ENCODE peak calls at places on chromosomes 6 and 20, in eight cellular contexts. One of them, this sample, is unnamed.

GRCh38 chr20:6599876-6600275 is 167.6 kb upstream of the BMP2 start:
- DNase-seq in HS-5: no peak
- DNase-seq in NCI-H1417 treated with DMSO at 0.1 percent for 48 hours: no peak
- DNase-seq in HT1080: no peak
- DNase-seq in T follicular helper cell: no peak
- DNase-seq in foreskin fibroblast: no peak
- DNase-seq in mesothelial cell of epicardium: no peak
- DNase-seq in Daoy: peak
- DNase-seq in this sample: no peak

GRCh38 chr6:84103029-84103428 is 69.5 kb downstream of the MRAP2 start:
- DNase-seq in HS-5: peak
- DNase-seq in NCI-H1417 treated with DMSO at 0.1 percent for 48 hours: no peak
- DNase-seq in HT1080: no peak
- DNase-seq in T follicular helper cell: no peak
- DNase-seq in foreskin fibroblast: peak
- DNase-seq in mesothelial cell of epicardium: no peak
- DNase-seq in Daoy: no peak
- DNase-seq in this sample: peak

GRCh38 chr6:105452924-105453756 is 50.3 kb upstream of the PREP start:
- DNase-seq in HS-5: no peak
- DNase-seq in NCI-H1417 treated with DMSO at 0.1 percent for 48 hours: no peak
- DNase-seq in HT1080: no peak
- DNase-seq in T follicular helper cell: no peak
- DNase-seq in foreskin fibroblast: no peak
- DNase-seq in mesothelial cell of epicardium: no peak
- DNase-seq in Daoy: no peak
- DNase-seq in this sample: no peak

GRCh38 chr6:108798672-108799355 is 49.4 kb upstream of the ARMC2 start:
- DNase-seq in HS-5: no peak
- DNase-seq in NCI-H1417 treated with DMSO at 0.1 percent for 48 hours: no peak
- DNase-seq in HT1080: no peak
- DNase-seq in T follicular helper cell: peak
- DNase-seq in foreskin fibroblast: no peak
- DNase-seq in mesothelial cell of epicardium: no peak
- DNase-seq in Daoy: peak
- DNase-seq in this sample: no peak

GRCh38 chr20:35145141-35145564 is 2.0 kb downstream of the EDEM2 start:
- DNase-seq in HS-5: no peak
- DNase-seq in NCI-H1417 treated with DMSO at 0.1 percent for 48 hours: no peak
- DNase-seq in HT1080: peak
- DNase-seq in T follicular helper cell: peak
- DNase-seq in foreskin fibroblast: peak
- DNase-seq in mesothelial cell of epicardium: no peak
- DNase-seq in Daoy: peak
- DNase-seq in this sample: peak

GRCh38 chr6:130070747-130071146 is 52.4 kb downstream of the L3MBTL3 start:
- DNase-seq in HS-5: no peak
- DNase-seq in NCI-H1417 treated with DMSO at 0.1 percent for 48 hours: peak
- DNase-seq in HT1080: no peak
- DNase-seq in T follicular helper cell: no peak
- DNase-seq in foreskin fibroblast: no peak
- DNase-seq in mesothelial cell of epicardium: no peak
- DNase-seq in Daoy: no peak
- DNase-seq in this sample: peak

GRCh38 chr6:125797934-125798444 is 7.2 kb downstream of the NCOA7 start:
- DNase-seq in HS-5: no peak
- DNase-seq in NCI-H1417 treated with DMSO at 0.1 percent for 48 hours: no peak
- DNase-seq in HT1080: no peak
- DNase-seq in T follicular helper cell: no peak
- DNase-seq in foreskin fibroblast: no peak
- DNase-seq in mesothelial cell of epicardium: no peak
- DNase-seq in Daoy: no peak
- DNase-seq in this sample: no peak

GRCh38 chr6:107600936-107601335 is 111.0 kb downstream of the SOBP start:
- DNase-seq in HS-5: peak
- DNase-seq in NCI-H1417 treated with DMSO at 0.1 percent for 48 hours: no peak
- DNase-seq in HT1080: peak
- DNase-seq in T follicular helper cell: no peak
- DNase-seq in foreskin fibroblast: no peak
- DNase-seq in mesothelial cell of epicardium: no peak
- DNase-seq in Daoy: peak
- DNase-seq in this sample: peak

GRCh38 chr6:130743175-130743574 is 84.0 kb upstream of the SMLR1 start:
- DNase-seq in HS-5: no peak
- DNase-seq in NCI-H1417 treated with DMSO at 0.1 percent for 48 hours: no peak
- DNase-seq in HT1080: no peak
- DNase-seq in T follicular helper cell: no peak
- DNase-seq in foreskin fibroblast: no peak
- DNase-seq in mesothelial cell of epicardium: no peak
- DNase-seq in Daoy: peak
- DNase-seq in this sample: no peak

GRCh38 chr20:47551841-47552240 is 50.2 kb downstream of the NCOA3 start:
- DNase-seq in HS-5: no peak
- DNase-seq in NCI-H1417 treated with DMSO at 0.1 percent for 48 hours: peak
- DNase-seq in HT1080: no peak
- DNase-seq in T follicular helper cell: no peak
- DNase-seq in foreskin fibroblast: no peak
- DNase-seq in mesothelial cell of epicardium: no peak
- DNase-seq in Daoy: peak
- DNase-seq in this sample: no peak

GRCh38 chr6:125099211-125100017 is 54.2 kb upstream of the TPD52L1 start:
- DNase-seq in HS-5: no peak
- DNase-seq in NCI-H1417 treated with DMSO at 0.1 percent for 48 hours: no peak
- DNase-seq in HT1080: peak
- DNase-seq in T follicular helper cell: peak
- DNase-seq in foreskin fibroblast: peak
- DNase-seq in mesothelial cell of epicardium: peak
- DNase-seq in Daoy: peak
- DNase-seq in this sample: peak

GRCh38 chr6:70506321-70506720 is 60.4 kb upstream of the SDHAF4 start:
- DNase-seq in HS-5: no peak
- DNase-seq in NCI-H1417 treated with DMSO at 0.1 percent for 48 hours: no peak
- DNase-seq in HT1080: no peak
- DNase-seq in T follicular helper cell: no peak
- DNase-seq in foreskin fibroblast: no peak
- DNase-seq in mesothelial cell of epicardium: no peak
- DNase-seq in Daoy: no peak
- DNase-seq in this sample: no peak

GRCh38 chr6:31948753-31949413 is 3.0 kb downstream of the CFB start:
- DNase-seq in HS-5: peak
- DNase-seq in NCI-H1417 treated with DMSO at 0.1 percent for 48 hours: no peak
- DNase-seq in HT1080: peak
- DNase-seq in T follicular helper cell: no peak
- DNase-seq in foreskin fibroblast: peak
- DNase-seq in mesothelial cell of epicardium: no peak
- DNase-seq in Daoy: peak
- DNase-seq in this sample: peak

GRCh38 chr20:38726849-38727601 is 2.7 kb downstream of the SLC32A1 start:
- DNase-seq in HS-5: no peak
- DNase-seq in NCI-H1417 treated with DMSO at 0.1 percent for 48 hours: no peak
- DNase-seq in HT1080: no peak
- DNase-seq in T follicular helper cell: peak
- DNase-seq in foreskin fibroblast: no peak
- DNase-seq in mesothelial cell of epicardium: peak
- DNase-seq in Daoy: peak
- DNase-seq in this sample: peak

GRCh38 chr6:132584698-132585097 is 4.8 kb downstream of the TAAR5 start:
- DNase-seq in HS-5: no peak
- DNase-seq in NCI-H1417 treated with DMSO at 0.1 percent for 48 hours: no peak
- DNase-seq in HT1080: no peak
- DNase-seq in T follicular helper cell: no peak
- DNase-seq in foreskin fibroblast: no peak
- DNase-seq in mesothelial cell of epicardium: no peak
- DNase-seq in Daoy: no peak
- DNase-seq in this sample: no peak

GRCh38 chr20:63117151-63117550 is 98.8 kb downstream of the YTHDF1 start:
- DNase-seq in HS-5: no peak
- DNase-seq in NCI-H1417 treated with DMSO at 0.1 percent for 48 hours: no peak
- DNase-seq in HT1080: no peak
- DNase-seq in T follicular helper cell: no peak
- DNase-seq in foreskin fibroblast: no peak
- DNase-seq in mesothelial cell of epicardium: no peak
- DNase-seq in Daoy: no peak
- DNase-seq in this sample: no peak

GRCh38 chr6:140566706-140567330 is 1192.4 kb upstream of the CITED2 start:
- DNase-seq in HS-5: peak
- DNase-seq in NCI-H1417 treated with DMSO at 0.1 percent for 48 hours: no peak
- DNase-seq in HT1080: peak
- DNase-seq in T follicular helper cell: no peak
- DNase-seq in foreskin fibroblast: peak
- DNase-seq in mesothelial cell of epicardium: no peak
- DNase-seq in Daoy: peak
- DNase-seq in this sample: peak

GRCh38 chr6:34248198-34248726 is 544 bp downstream of the SMIM29 start:
- DNase-seq in HS-5: no peak
- DNase-seq in NCI-H1417 treated with DMSO at 0.1 percent for 48 hours: no peak
- DNase-seq in HT1080: no peak
- DNase-seq in T follicular helper cell: peak
- DNase-seq in foreskin fibroblast: no peak
- DNase-seq in mesothelial cell of epicardium: no peak
- DNase-seq in Daoy: peak
- DNase-seq in this sample: peak

GRCh38 chr6:82097676-82098075 is 149.9 kb downstream of the IBTK start:
- DNase-seq in HS-5: no peak
- DNase-seq in NCI-H1417 treated with DMSO at 0.1 percent for 48 hours: no peak
- DNase-seq in HT1080: no peak
- DNase-seq in T follicular helper cell: no peak
- DNase-seq in foreskin fibroblast: no peak
- DNase-seq in mesothelial cell of epicardium: no peak
- DNase-seq in Daoy: no peak
- DNase-seq in this sample: no peak

This sample was measured in AG20443.